ENCODE peak calls at places on chromosomes 5 and 9, in five cellular contexts. W, T, B, E and Z are unnamed samples.

GRCh38 chr5:59715228-59715627 is 178.3 kb downstream of the PDE4D start:
- DNase-seq in E (no peak), B (no peak), W (no peak), T (no peak), Z (no peak)

GRCh38 chr5:9644630-9645029 is 14.5 kb upstream of the TAS2R1 start:
- DNase-seq in T (peak; percentile 2), W (no peak), E (no peak), B (no peak), Z (no peak)

GRCh38 chr9:76109953-76110352 is 219.5 kb downstream of the PCSK5 start:
- DNase-seq in T (peak; percentile 12), W (no peak), E (no peak), B (no peak), Z (peak; percentile 15)

GRCh38 chr9:72951043-72951442 is 1.8 kb downstream of the ALDH1A1 start:
- DNase-seq in W (no peak), T (peak; percentile 31), B (no peak), E (no peak), Z (no peak)

GRCh38 chr5:41636605-41637004 is 126.2 kb upstream of the PLCXD3 start:
- DNase-seq in W (no peak), E (no peak), T (peak; percentile 16), B (peak; percentile 5), Z (peak; percentile 36)

GRCh38 chr5:74640450-74641013 is at the start of gene ENC1:
- DNase-seq in T (peak; percentile 97), W (no peak), E (no peak), B (peak; percentile 58), Z (peak; percentile 87)

GRCh38 chr5:14913141-14913540 is 41.6 kb upstream of the ANKH start:
- DNase-seq in W (peak; percentile 7), E (peak; percentile 88), B (no peak), T (no peak), Z (no peak)

GRCh38 chr9:131997076-131997475 is 82.6 kb downstream of the MED27 start:
- DNase-seq in B (no peak), W (no peak), T (no peak), E (no peak), Z (no peak)

GRCh38 chr5:61881821-61882220 is 424.2 kb upstream of the KIF2A start:
- DNase-seq in E (peak; percentile 1), T (peak; percentile 87), W (no peak), B (no peak), Z (peak; percentile 51)

GRCh38 chr5:153525536-153525935 is 35.1 kb downstream of the GRIA1 start:
- DNase-seq in B (no peak), T (no peak), E (no peak), W (no peak), Z (no peak)

GRCh38 chr5:163731256-163731655 is 225.8 kb downstream of the MAT2B start:
- DNase-seq in B (no peak), T (no peak), W (no peak), E (no peak), Z (no peak)

GRCh38 chr5:36874465-36874864 is 2.1 kb upstream of the NIPBL start:
- DNase-seq in T (no peak), E (no peak), W (no peak), B (no peak), Z (peak; percentile 31)

GRCh38 chr5:113052041-113052795 is 75.6 kb downstream of the DCP2 start:
- DNase-seq in W (no peak), E (no peak), B (no peak), T (no peak), Z (no peak)

GRCh38 chr9:127158995-127159801 is 36.8 kb upstream of the ANGPTL2 start:
- DNase-seq in W (peak; percentile 59), T (peak; percentile 90), E (peak; percentile 82), B (no peak), Z (peak; percentile 69)

GRCh38 chr5:75461679-75462078 is 49.8 kb downstream of the CERT1 start:
- DNase-seq in B (peak; percentile 4), W (no peak), E (peak; percentile 1), T (no peak), Z (peak; percentile 26)

GRCh38 chr5:17238521-17239041 is 21.1 kb downstream of the BASP1 start:
- DNase-seq in B (no peak), T (peak; percentile 51), E (no peak), W (no peak), Z (no peak)

GRCh38 chr5:160262665-160263064 is 33.4 kb downstream of the FABP6 start:
- DNase-seq in E (no peak), W (no peak), T (no peak), B (no peak), Z (no peak)

GRCh38 chr5:71719092-71719964 is at the start of gene CARTPT:
- DNase-seq in E (no peak), B (no peak), T (no peak), W (no peak), Z (no peak)

GRCh38 chr9:121483049-121483448 is 16.6 kb downstream of the GGTA1 start:
- DNase-seq in E (no peak), B (no peak), T (peak; percentile 6), W (no peak), Z (peak; percentile 32)

GRCh38 chr9:127349483-127350127 is 47.4 kb upstream of the SLC2A8 start:
- DNase-seq in E (no peak), B (no peak), T (no peak), W (no peak), Z (no peak)

GRCh38 chr9:94584555-94584954 is 9.1 kb downstream of the FBP2 start:
- DNase-seq in T (no peak), B (no peak), E (no peak), W (no peak), Z (no peak)

GRCh38 chr9:105967798-105968197 is 273.5 kb downstream of the TMEM38B start:
- DNase-seq in W (no peak), T (no peak), E (no peak), B (no peak), Z (no peak)

GRCh38 chr5:154376481-154376880 is 69.3 kb upstream of the SAP30L start:
- DNase-seq in T (no peak), W (no peak), B (no peak), E (no peak), Z (no peak)